ENCODE peak calls at places on chromosome 11, in eight cellular contexts. One of them, this sample, is unnamed.
A peak's percentile ranks its signal among the peaks of the same experiment; 100 is the strongest.

GRCh38 chr11:2990617-2991476 is 1.3 kb downstream of the NAP1L4 start:
- DNase-seq in brain pericyte: no peak
- DNase-seq in activated CD4-positive, CD25-positive, alpha-beta regulatory T cell treated with anti-CD3 and anti-CD28 coated beads, Interleukin-2, amount 50 U/mL, for 72 hours: peak; percentile 59
- DNase-seq in T-helper 1 cell: no peak
- DNase-seq in head of caudate nucleus: no peak
- DNase-seq in GM19239: no peak
- DNase-seq in caudate nucleus: no peak
- DNase-seq in ELF-1: peak; percentile 28
- DNase-seq in this sample: no peak

GRCh38 chr11:66698491-66698890 is 20.8 kb upstream of the RBM4B start:
- DNase-seq in T-helper 1 cell: no peak
- DNase-seq in caudate nucleus: no peak
- DNase-seq in GM19239: no peak
- DNase-seq in activated CD4-positive, CD25-positive, alpha-beta regulatory T cell treated with anti-CD3 and anti-CD28 coated beads, Interleukin-2, amount 50 U/mL, for 72 hours: no peak
- DNase-seq in head of caudate nucleus: no peak
- DNase-seq in brain pericyte: no peak
- DNase-seq in ELF-1: no peak
- DNase-seq in this sample: no peak

GRCh38 chr11:59197990-59198389 is 14.7 kb downstream of the MPEG1 start:
- DNase-seq in T-helper 1 cell: no peak
- DNase-seq in head of caudate nucleus: peak; percentile 83
- DNase-seq in activated CD4-positive, CD25-positive, alpha-beta regulatory T cell treated with anti-CD3 and anti-CD28 coated beads, Interleukin-2, amount 50 U/mL, for 72 hours: no peak
- DNase-seq in caudate nucleus: peak; percentile 64
- DNase-seq in ELF-1: no peak
- DNase-seq in brain pericyte: peak; percentile 5
- DNase-seq in GM19239: no peak
- DNase-seq in this sample: no peak

GRCh38 chr11:25520459-25520858 is 811.5 kb upstream of the ANO3 start:
- DNase-seq in ELF-1: no peak
- DNase-seq in brain pericyte: no peak
- DNase-seq in head of caudate nucleus: no peak
- DNase-seq in activated CD4-positive, CD25-positive, alpha-beta regulatory T cell treated with anti-CD3 and anti-CD28 coated beads, Interleukin-2, amount 50 U/mL, for 72 hours: no peak
- DNase-seq in caudate nucleus: no peak
- DNase-seq in GM19239: no peak
- DNase-seq in T-helper 1 cell: no peak
- DNase-seq in this sample: no peak

GRCh38 chr11:24623121-24623520 is 126.3 kb downstream of the LUZP2 start:
- DNase-seq in GM19239: no peak
- DNase-seq in caudate nucleus: no peak
- DNase-seq in ELF-1: no peak
- DNase-seq in brain pericyte: no peak
- DNase-seq in T-helper 1 cell: no peak
- DNase-seq in activated CD4-positive, CD25-positive, alpha-beta regulatory T cell treated with anti-CD3 and anti-CD28 coated beads, Interleukin-2, amount 50 U/mL, for 72 hours: no peak
- DNase-seq in head of caudate nucleus: no peak
- DNase-seq in this sample: no peak

GRCh38 chr11:65307298-65308229 is 7.1 kb upstream of the CDC42EP2 start:
- DNase-seq in caudate nucleus: no peak
- DNase-seq in brain pericyte: no peak
- DNase-seq in GM19239: no peak
- DNase-seq in head of caudate nucleus: no peak
- DNase-seq in activated CD4-positive, CD25-positive, alpha-beta regulatory T cell treated with anti-CD3 and anti-CD28 coated beads, Interleukin-2, amount 50 U/mL, for 72 hours: no peak
- DNase-seq in ELF-1: no peak
- DNase-seq in T-helper 1 cell: no peak
- DNase-seq in this sample: no peak

GRCh38 chr11:80388133-80388532 is 947.3 kb upstream of the TENM4 start:
- DNase-seq in brain pericyte: no peak
- DNase-seq in ELF-1: peak; percentile 5
- DNase-seq in caudate nucleus: no peak
- DNase-seq in T-helper 1 cell: no peak
- DNase-seq in GM19239: no peak
- DNase-seq in head of caudate nucleus: no peak
- DNase-seq in activated CD4-positive, CD25-positive, alpha-beta regulatory T cell treated with anti-CD3 and anti-CD28 coated beads, Interleukin-2, amount 50 U/mL, for 72 hours: no peak
- DNase-seq in this sample: no peak

GRCh38 chr11:126341760-126342161 is 13.7 kb upstream of the ST3GAL4 start:
- DNase-seq in ELF-1: peak; percentile 39
- DNase-seq in brain pericyte: no peak
- DNase-seq in caudate nucleus: no peak
- DNase-seq in activated CD4-positive, CD25-positive, alpha-beta regulatory T cell treated with anti-CD3 and anti-CD28 coated beads, Interleukin-2, amount 50 U/mL, for 72 hours: no peak
- DNase-seq in head of caudate nucleus: no peak
- DNase-seq in GM19239: no peak
- DNase-seq in T-helper 1 cell: no peak
- DNase-seq in this sample: no peak

This sample was measured in T-helper 22 cell.